ENCODE peak calls at places on chromosomes 16 and 17, in ten cellular contexts. I is endothelial cell of umbilical vein; J is transverse colon; X is LHCN-M2; B is C1 segment of cervical spinal cord; K is neuronal stem cell; F is CD8-positive, alpha-beta T cell; Z is HTR-8/SVneo; V is left cardiac atrium; A is nephron progenitor cell. O is an unnamed sample.

GRCh38 chr17:83050651-83051422 is 28.6 kb upstream of the METRNL start:
- DNase-seq in I (no peak), J (peak), X (no peak), B (no peak), K (no peak), F (no peak), Z (no peak), V (peak), A (no peak), O (no peak)

GRCh38 chr16:72400257-72401078 is 228.5 kb upstream of the PMFBP1 start:
- DNase-seq in I (peak), J (peak), X (peak), B (no peak), K (peak), F (peak), Z (peak), V (no peak), A (peak), O (peak)

GRCh38 chr17:34178047-34178446 is 77.0 kb upstream of the CCL2 start:
- DNase-seq in I (no peak), J (no peak), X (no peak), B (no peak), K (no peak), F (no peak), Z (no peak), V (no peak), A (no peak), O (no peak)

GRCh38 chr17:42673885-42674754 is 2.7 kb downstream of the PLEKHH3 start:
- DNase-seq in I (peak), J (peak), X (peak), B (no peak), K (no peak), F (peak), Z (peak), V (peak), A (peak), O (no peak)

GRCh38 chr17:61352408-61352770 is 47.3 kb upstream of the TBX2 start:
- DNase-seq in I (peak), J (no peak), X (no peak), B (no peak), K (no peak), F (no peak), Z (no peak), V (no peak), A (no peak), O (no peak)

GRCh38 chr17:34312080-34312479 is 7.2 kb upstream of the CCL8 start:
- DNase-seq in I (no peak), J (no peak), X (no peak), B (no peak), K (no peak), F (no peak), Z (no peak), V (no peak), A (no peak), O (no peak)

GRCh38 chr17:46756861-46757260 is 61.6 kb downstream of the WNT3 start:
- DNase-seq in I (no peak), J (no peak), X (no peak), B (no peak), K (no peak), F (no peak), Z (no peak), V (no peak), A (no peak), O (no peak)

GRCh38 chr17:78965369-78965982 is 14.2 kb downstream of the LGALS3BP start:
- DNase-seq in I (no peak), J (no peak), X (no peak), B (no peak), K (no peak), F (no peak), Z (no peak), V (no peak), A (no peak), O (no peak)

GRCh38 chr17:66965801-66966528 is 1.5 kb downstream of the CACNG4 start:
- DNase-seq in I (no peak), J (no peak), X (no peak), B (no peak), K (no peak), F (no peak), Z (no peak), V (no peak), A (peak), O (no peak)

GRCh38 chr17:68792042-68792685 is 163.0 kb downstream of the ABCA8 start:
- DNase-seq in I (no peak), J (no peak), X (no peak), B (no peak), K (no peak), F (no peak), Z (no peak), V (no peak), A (no peak), O (no peak)

GRCh38 chr16:23608194-23608593 is 12.1 kb upstream of the NDUFAB1 start:
- DNase-seq in I (peak), J (no peak), X (peak), B (no peak), K (no peak), F (no peak), Z (no peak), V (peak), A (no peak), O (no peak)

GRCh38 chr16:15887283-15887682 is 1.1 kb downstream of the CEP20 start:
- DNase-seq in I (no peak), J (no peak), X (no peak), B (no peak), K (no peak), F (no peak), Z (no peak), V (no peak), A (no peak), O (no peak)

GRCh38 chr16:4414187-4414909 is 2.0 kb downstream of the CORO7 start:
- DNase-seq in I (no peak), J (peak), X (no peak), B (no peak), K (no peak), F (peak), Z (no peak), V (peak), A (no peak), O (no peak)

GRCh38 chr17:13544755-13545154 is 57.0 kb downstream of the HS3ST3A1 start:
- DNase-seq in I (no peak), J (no peak), X (no peak), B (no peak), K (no peak), F (no peak), Z (no peak), V (no peak), A (no peak), O (no peak)

GRCh38 chr16:65105173-65105572 is 16.7 kb downstream of the CDH11 start:
- DNase-seq in I (no peak), J (no peak), X (peak), B (no peak), K (no peak), F (no peak), Z (no peak), V (no peak), A (no peak), O (no peak)

GRCh38 chr17:12739500-12739899 is 49.8 kb upstream of the ARHGAP44 start:
- DNase-seq in I (no peak), J (no peak), X (no peak), B (no peak), K (no peak), F (no peak), Z (no peak), V (no peak), A (no peak), O (no peak)

GRCh38 chr17:45371414-45372324 is 54.8 kb upstream of the MAP3K14 start:
- DNase-seq in I (peak), J (peak), X (peak), B (no peak), K (peak), F (peak), Z (peak), V (peak), A (peak), O (peak)

GRCh38 chr17:7445011-7445927 is at the start of gene CHRNB1:
- DNase-seq in I (peak), J (peak), X (peak), B (peak), K (peak), F (peak), Z (peak), V (peak), A (peak), O (peak)

GRCh38 chr16:86772671-86773338 is 194.5 kb downstream of the FOXL1 start:
- DNase-seq in I (no peak), J (no peak), X (peak), B (no peak), K (peak), F (no peak), Z (peak), V (no peak), A (peak), O (no peak)

GRCh38 chr17:4492762-4493561 is 5.7 kb upstream of the SPNS2 start:
- DNase-seq in I (peak), J (peak), X (peak), B (no peak), K (peak), F (peak), Z (peak), V (no peak), A (peak), O (peak)

GRCh38 chr17:45325810-45326209 is 9.0 kb upstream of the MAP3K14 start:
- DNase-seq in I (no peak), J (no peak), X (no peak), B (no peak), K (no peak), F (no peak), Z (no peak), V (peak), A (no peak), O (no peak)

GRCh38 chr17:33234930-33235685 is 58.0 kb downstream of the ASIC2 start:
- DNase-seq in I (peak), J (peak), X (peak), B (peak), K (no peak), F (no peak), Z (peak), V (peak), A (no peak), O (no peak)

GRCh38 chr17:62860962-62861873 is 53.1 kb upstream of the MARCHF10 start:
- DNase-seq in I (no peak), J (no peak), X (no peak), B (no peak), K (no peak), F (no peak), Z (no peak), V (no peak), A (no peak), O (no peak)

GRCh38 chr16:21264226-21265036 is 13.7 kb downstream of the CRYM start:
- DNase-seq in I (peak), J (peak), X (no peak), B (no peak), K (no peak), F (no peak), Z (no peak), V (peak), A (peak), O (peak)

GRCh38 chr16:23466162-23466885 is 13.3 kb upstream of the COG7 start:
- DNase-seq in I (peak), J (no peak), X (peak), B (no peak), K (no peak), F (no peak), Z (no peak), V (peak), A (no peak), O (no peak)

GRCh38 chr16:85202631-85203461 is 90.6 kb upstream of the CIBAR2 start:
- DNase-seq in I (no peak), J (peak), X (peak), B (peak), K (peak), F (no peak), Z (no peak), V (peak), A (peak), O (no peak)